ENCODE peak calls at places on chromosomes 13 and 19, in five cellular contexts. X is NCI-H1417, M is endothelial cell, B is LoVo, E is Kasumi-1. W is an unnamed sample.

GRCh38 chr13:24299488-24300114 is 9.8 kb upstream of the C1QTNF9 start:
- DNase-seq in E (no peak), X (no peak), M (no peak), B (no peak), W (no peak)

GRCh38 chr13:95207769-95208366 is 93.4 kb downstream of the ABCC4 start:
- DNase-seq in B (no peak), E (no peak), M (no peak), X (no peak), W (no peak)

GRCh38 chr13:20156711-20157110 is 4.1 kb downstream of the GJA3 start:
- DNase-seq in X (no peak), E (no peak), M (no peak), B (no peak), W (no peak)

GRCh38 chr13:110245421-110245899 is 61.5 kb downstream of the COL4A1 start:
- DNase-seq in E (no peak), X (no peak), B (no peak), M (no peak), W (no peak)

GRCh38 chr13:107211073-107211472 is 643.1 kb upstream of the ARGLU1 start:
- DNase-seq in M (peak), X (peak), B (peak), E (peak), W (peak)

GRCh38 chr19:29467824-29468401 is 57.9 kb upstream of the VSTM2B start:
- DNase-seq in M (no peak), E (no peak), X (peak), B (peak), W (no peak)

GRCh38 chr19:40314646-40315045 is 29.5 kb upstream of the AKT2 start:
- DNase-seq in M (no peak), X (no peak), B (no peak), E (peak), W (no peak)

GRCh38 chr19:32459199-32459865 is 53.8 kb downstream of the DPY19L3 start:
- DNase-seq in E (no peak), X (no peak), M (no peak), B (no peak), W (no peak)

GRCh38 chr19:55640043-55640576 is 692 bp upstream of the ZNF580 start:
- DNase-seq in M (no peak), E (no peak), X (peak), B (no peak), W (peak)

GRCh38 chr13:87235621-87236020 is 435.6 kb upstream of the SLITRK5 start:
- DNase-seq in E (no peak), M (no peak), X (no peak), B (no peak), W (no peak)

GRCh38 chr13:90696656-90697055 is 650.8 kb upstream of the MIR17HG start:
- DNase-seq in M (no peak), E (no peak), B (peak), X (no peak), W (no peak)

GRCh38 chr13:79874396-79875360 is 393.7 kb downstream of the NDFIP2 start:
- DNase-seq in X (no peak), E (no peak), B (no peak), M (no peak), W (no peak)

GRCh38 chr19:55642153-55643002 is 1.1 kb upstream of the ZNF581 start:
- DNase-seq in E (no peak), M (no peak), X (peak), B (peak), W (no peak)

GRCh38 chr19:46373573-46374359 is 26.9 kb downstream of the PPP5C start:
- DNase-seq in X (peak), B (peak), E (no peak), M (no peak), W (no peak)

GRCh38 chr19:18279266-18279515 is 2.2 kb downstream of the JUND start:
- DNase-seq in E (no peak), B (no peak), M (no peak), X (no peak), W (no peak)

GRCh38 chr19:7494416-7495098 is 5.7 kb upstream of the PEX11G start:
- DNase-seq in B (no peak), X (peak), M (no peak), E (no peak), W (no peak)

GRCh38 chr13:25816239-25816638 is 235.6 kb downstream of the SHISA2 start:
- DNase-seq in B (no peak), E (no peak), X (no peak), M (no peak), W (no peak)

GRCh38 chr13:73224708-73225107 is 165.9 kb downstream of the KLF5 start:
- DNase-seq in B (peak), X (no peak), E (peak), M (no peak), W (no peak)

GRCh38 chr19:39382991-39383828 is 7.7 kb downstream of the PAF1 start:
- DNase-seq in X (no peak), E (no peak), B (no peak), M (no peak), W (no peak)

GRCh38 chr13:109773276-109773675 is 13.1 kb downstream of the IRS2 start:
- DNase-seq in M (no peak), E (no peak), X (no peak), B (peak), W (no peak)

GRCh38 chr13:28423010-28423409 is 71.9 kb downstream of the FLT1 start:
- DNase-seq in X (no peak), B (no peak), M (no peak), E (peak), W (peak)

GRCh38 chr13:33164331-33164730 is 121.2 kb downstream of the STARD13 start:
- DNase-seq in E (no peak), M (no peak), B (no peak), X (no peak), W (no peak)

GRCh38 chr19:38849746-38850230 is at the start of gene HNRNPL:
- DNase-seq in B (no peak), X (no peak), M (peak), E (no peak), W (no peak)

GRCh38 chr19:7980168-7980567 is 25.3 kb downstream of the ELAVL1 start:
- DNase-seq in E (no peak), M (no peak), B (no peak), X (no peak), W (no peak)

GRCh38 chr19:7554990-7555864 is 19.7 kb downstream of the PNPLA6 start:
- DNase-seq in E (no peak), B (no peak), X (no peak), M (no peak), W (no peak)

GRCh38 chr19:10767726-10768125 is 49.8 kb downstream of the DNM2 start:
- DNase-seq in E (no peak), M (no peak), B (no peak), X (no peak), W (no peak)

GRCh38 chr19:1125601-1126533 is 22.1 kb downstream of the GPX4 start:
- DNase-seq in E (no peak), M (no peak), B (no peak), X (no peak), W (no peak)

GRCh38 chr13:100323937-100324336 is 235.0 kb downstream of the PCCA start:
- DNase-seq in X (no peak), B (no peak), E (no peak), M (no peak), W (no peak)

GRCh38 chr13:27783111-27783510 is 9.2 kb upstream of the GSX1 start:
- DNase-seq in X (no peak), E (no peak), B (no peak), M (no peak), W (no peak)

GRCh38 chr13:77865588-77865987 is 53.0 kb downstream of the EDNRB start:
- DNase-seq in B (no peak), E (no peak), M (no peak), X (no peak), W (no peak)

GRCh38 chr19:47778089-47778953 is at the start of gene SELENOW:
- DNase-seq in M (peak), B (peak), E (peak), X (peak), W (peak)

GRCh38 chr13:24459234-24459633 is 53.3 kb downstream of the PARP4 start:
- DNase-seq in B (no peak), M (no peak), E (no peak), X (no peak), W (peak)

GRCh38 chr19:5308471-5309437 is 31.9 kb downstream of the PTPRS start:
- DNase-seq in B (no peak), E (no peak), M (no peak), X (peak), W (no peak)

GRCh38 chr19:4531562-4532165 is 3.4 kb downstream of the PLIN5 start:
- DNase-seq in E (no peak), M (no peak), X (peak), B (no peak), W (no peak)

GRCh38 chr13:20964904-20965303 is 62.4 kb upstream of the XPO4 start:
- DNase-seq in B (no peak), X (no peak), M (no peak), E (no peak), W (no peak)

GRCh38 chr19:33413868-33414666 is 40.6 kb downstream of the CEBPG start:
- DNase-seq in E (no peak), M (no peak), B (no peak), X (peak), W (no peak)

GRCh38 chr13:23514076-23514475 is 56.1 kb upstream of the TNFRSF19 start:
- DNase-seq in E (no peak), M (no peak), B (no peak), X (no peak), W (no peak)

GRCh38 chr13:40458283-40459031 is 208.0 kb downstream of the FOXO1 start:
- DNase-seq in B (no peak), M (no peak), E (no peak), X (no peak), W (no peak)

GRCh38 chr19:53195265-53195879 is 2.2 kb upstream of the ZNF665 start:
- DNase-seq in X (peak), E (peak), M (peak), B (peak), W (peak)

GRCh38 chr19:55459950-55460657 is 1.3 kb downstream of the ISOC2 start:
- DNase-seq in M (no peak), B (no peak), E (no peak), X (no peak), W (no peak)

W was measured in GM12864.